ENCODE peak calls at places on chromosomes 2 and 18, in seven cellular contexts. R is CD8-positive, alpha-beta T cell; W is cardiac fibroblast; U is astrocyte of the spinal cord; Z is HL-60; D is lower lobe of right lung; H is mammary epithelial cell. N is an unnamed sample.

GRCh38 chr2:42045956-42046748 is 1.7 kb upstream of the PKDCC start:
- DNase-seq in W (no peak), H (no peak), D (no peak), Z (no peak), R (no peak), U (no peak), N (no peak)

GRCh38 chr2:171523339-171523931 is 1.2 kb downstream of the CYBRD1 start:
- DNase-seq in D (peak; percentile 83), Z (peak; percentile 74), H (peak; percentile 54), U (peak; percentile 81), W (peak; percentile 79), R (no peak), N (peak; percentile 77)

GRCh38 chr2:105768176-105768575 is 23.5 kb downstream of the NCK2 start:
- DNase-seq in U (no peak), Z (no peak), D (no peak), W (no peak), R (no peak), H (no peak), N (no peak)

GRCh38 chr2:84290537-84290936 is 168.5 kb downstream of the SUCLG1 start:
- DNase-seq in U (no peak), R (no peak), W (no peak), H (no peak), D (no peak), Z (peak; percentile 10), N (no peak)

GRCh38 chr2:16196687-16197503 is 256.5 kb downstream of the MYCN start:
- DNase-seq in Z (no peak), W (no peak), U (no peak), H (no peak), D (no peak), R (no peak), N (no peak)

GRCh38 chr2:75466708-75467311 is 93.9 kb downstream of the EVA1A start:
- DNase-seq in W (peak; percentile 59), Z (no peak), H (peak; percentile 23), U (peak; percentile 28), D (peak; percentile 43), R (no peak), N (peak; percentile 57)

GRCh38 chr2:125169022-125169763 is 1144.1 kb downstream of the CNTNAP5 start:
- DNase-seq in U (peak; percentile 40), H (no peak), R (no peak), D (no peak), Z (no peak), W (no peak), N (peak; percentile 27)

GRCh38 chr18:29164993-29165599 is 988.2 kb upstream of the CDH2 start:
- DNase-seq in U (peak; percentile 89), W (peak; percentile 97), R (no peak), D (no peak), H (peak; percentile 67), Z (no peak), N (peak; percentile 67)

GRCh38 chr2:31256611-31257382 is 22.8 kb downstream of the EHD3 start:
- DNase-seq in Z (no peak), W (no peak), U (no peak), D (no peak), R (no peak), H (no peak), N (no peak)

GRCh38 chr2:36800381-36800780 is 103.9 kb downstream of the VIT start:
- DNase-seq in W (no peak), H (no peak), Z (no peak), R (peak; percentile 44), U (no peak), D (no peak), N (no peak)

GRCh38 chr18:41121116-41121826 is 833.8 kb upstream of the PIK3C3 start:
- DNase-seq in H (peak; percentile 80), D (no peak), W (peak; percentile 77), R (no peak), U (peak; percentile 89), Z (no peak), N (peak; percentile 62)

GRCh38 chr2:44107086-44107740 is 61.5 kb upstream of the PPM1B start:
- DNase-seq in D (no peak), H (no peak), R (no peak), W (no peak), U (no peak), Z (no peak), N (no peak)
- TF ChIP-seq CTCF in D (no peak), H (no peak), R (no peak), W (no peak), U (no peak), Z (no peak), N (no peak)

DNA sequence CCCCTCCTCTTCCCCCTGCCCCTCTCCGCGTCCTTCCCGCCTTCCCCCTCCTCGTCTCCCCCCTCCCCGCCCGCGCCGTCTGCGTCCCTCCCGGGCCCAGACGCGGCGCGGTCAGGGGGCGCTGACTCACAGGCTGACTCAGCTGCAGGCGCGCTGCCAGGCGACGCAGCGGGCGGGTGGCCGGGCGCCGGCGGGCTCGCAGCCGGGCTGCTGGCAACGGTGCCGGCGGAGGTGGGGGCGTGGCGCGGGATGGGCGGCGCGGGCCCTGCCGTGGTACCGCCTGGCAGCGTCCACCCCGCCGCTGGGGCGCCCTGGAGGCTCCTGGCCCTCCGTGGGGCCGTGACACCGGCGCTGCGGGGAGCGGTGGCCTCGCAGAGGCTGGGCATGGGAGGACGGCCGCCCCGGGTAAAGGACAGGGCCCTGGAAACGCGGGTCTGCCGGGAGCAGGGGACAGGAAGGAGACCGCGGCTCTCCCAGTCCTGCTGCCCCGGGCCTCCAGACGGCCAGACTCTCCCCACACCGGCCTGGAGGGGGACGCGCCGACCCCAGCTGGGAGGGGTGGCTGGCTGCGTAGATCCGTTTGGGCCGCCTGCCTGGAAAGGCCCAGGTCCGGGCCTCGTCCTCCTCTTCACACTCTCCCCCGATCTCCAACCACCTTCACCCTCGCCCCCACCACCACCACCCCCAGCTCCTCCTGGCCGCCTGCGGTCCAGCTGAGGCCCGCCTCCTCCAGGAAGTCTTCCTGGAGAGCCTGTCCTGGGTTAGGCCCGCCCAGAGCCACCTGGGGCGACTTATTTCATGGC is 10.0 kb upstream of the PROC start:
- DNase-seq in H (peak; percentile 88), Z (peak; percentile 82), R (peak; percentile 90), D (peak; percentile 94), U (peak; percentile 85), W (peak; percentile 85), N (peak; percentile 83)
- TF ChIP-seq CTCF in H (no peak), Z (no peak), R (no peak), D (no peak), U (no peak), W (no peak), N (peak; percentile 10)

DNA sequence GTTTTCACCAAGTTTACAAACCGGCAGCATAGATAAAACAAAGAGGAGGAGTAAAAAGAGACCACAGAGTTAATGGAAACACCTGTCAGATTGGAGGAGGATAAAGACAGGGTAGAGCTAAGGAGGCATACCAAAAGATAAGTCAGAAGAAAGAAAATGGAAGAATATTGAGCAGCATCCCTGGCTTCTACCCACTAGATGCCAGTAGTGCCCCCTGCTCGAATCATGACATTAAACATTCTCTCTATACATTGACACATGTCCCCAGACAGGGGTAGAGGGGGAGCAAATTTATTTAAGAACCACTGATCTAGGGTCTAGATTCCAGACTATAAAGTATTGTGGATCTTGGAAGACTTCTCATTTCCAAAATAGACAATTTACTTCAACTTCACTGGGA is 159.8 kb upstream of the ETAA1 start:
- DNase-seq in R (no peak), D (no peak), W (peak; percentile 10), H (no peak), U (no peak), Z (no peak), N (peak; percentile 1)
- TF ChIP-seq CTCF in R (no peak), D (no peak), W (peak; percentile 5), H (no peak), U (peak; percentile 9), Z (no peak), N (peak; percentile 13)

GRCh38 chr2:152445791-152446201 is 110.8 kb downstream of the FMNL2 start:
- DNase-seq in Z (no peak), H (peak; percentile 97), R (no peak), W (peak; percentile 94), D (no peak), U (peak; percentile 90), N (peak; percentile 84)

GRCh38 chr2:152443771-152444170 is 108.8 kb downstream of the FMNL2 start:
- DNase-seq in H (no peak), W (peak; percentile 48), D (no peak), Z (no peak), R (no peak), U (peak; percentile 66), N (no peak)

GRCh38 chr2:152446213-152446612 is 111.2 kb downstream of the FMNL2 start:
- DNase-seq in D (no peak), U (no peak), W (no peak), Z (no peak), R (no peak), H (no peak), N (peak; percentile 38)

GRCh38 chr2:152445375-152445774 is 110.4 kb downstream of the FMNL2 start:
- DNase-seq in U (no peak), Z (no peak), W (no peak), H (no peak), R (no peak), D (no peak), N (no peak)

GRCh38 chr2:152444448-152444847 is 109.5 kb downstream of the FMNL2 start:
- DNase-seq in R (no peak), H (no peak), D (no peak), U (no peak), Z (no peak), W (no peak), N (no peak)
- TF ChIP-seq CTCF in R (no peak), H (no peak), D (no peak), U (no peak), Z (no peak), W (no peak), N (no peak)

GRCh38 chr2:71282493-71282892 is 49.1 kb upstream of the ZNF638 start:
- DNase-seq in U (no peak), D (no peak), H (peak; percentile 3), Z (no peak), W (peak; percentile 6), R (no peak), N (peak; percentile 34)
- TF ChIP-seq CTCF in U (peak; percentile 3), D (no peak), H (no peak), Z (no peak), W (no peak), R (no peak), N (peak; percentile 26)

GRCh38 chr2:216114476-216115223 is 5.5 kb downstream of the XRCC5 start:
- DNase-seq in H (peak; percentile 95), D (peak; percentile 98), W (peak; percentile 100), Z (peak; percentile 90), U (peak; percentile 99), R (peak; percentile 97), N (peak; percentile 99)
- TF ChIP-seq CTCF in H (peak; percentile 94), D (peak; percentile 88), W (peak; percentile 83), Z (peak; percentile 83), U (peak; percentile 86), R (peak; percentile 69), N (peak; percentile 67)

GRCh38 chr2:109171444-109172334 is 42.7 kb downstream of the SH3RF3 start:
- DNase-seq in H (no peak), Z (no peak), U (peak; percentile 98), R (no peak), D (no peak), W (peak; percentile 94), N (peak; percentile 93)
- TF ChIP-seq CTCF in H (no peak), Z (no peak), U (peak; percentile 33), R (no peak), D (peak; percentile 34), W (peak; percentile 50), N (no peak)

GRCh38 chr2:103991591-103991990 is 862.3 kb upstream of the POU3F3 start:
- DNase-seq in D (no peak), R (no peak), Z (no peak), W (no peak), H (no peak), U (no peak), N (peak; percentile 8)
- TF ChIP-seq CTCF in D (no peak), R (no peak), Z (peak; percentile 10), W (no peak), H (no peak), U (peak; percentile 21), N (no peak)

GRCh38 chr2:223247136-223247535 is 195.1 kb downstream of the KCNE4 start:
- DNase-seq in Z (peak; percentile 22), U (peak; percentile 55), H (peak; percentile 24), D (no peak), R (no peak), W (peak; percentile 70), N (peak; percentile 34)
- TF ChIP-seq CTCF in Z (no peak), U (peak; percentile 64), H (peak; percentile 62), D (peak; percentile 22), R (no peak), W (peak; percentile 68), N (peak; percentile 43)

N was measured in MCF 10A.